ENCODE peak calls at places on chromosomes 12 and 14, in eight cellular contexts. I, Y, J, N, Z, B, U and R are unnamed samples. For H3K4me1 and H3K27me3, the result is how much of the 10 kb centered on the place peaks cover.

GRCh38 chr14:61451891-61452400 is 130.6 kb downstream of the PRKCH start:
- DNase-seq in I (peak), Y (no peak), J (no peak), N (no peak), Z (no peak), B (no peak), U (no peak), R (no peak)

GRCh38 chr14:39398382-39398781 is 33.9 kb downstream of the FBXO33 start:
- DNase-seq in I (no peak), Y (no peak), J (no peak), N (no peak), Z (no peak), B (no peak), U (no peak), R (no peak)

GRCh38 chr14:70731447-70732239 is 77.7 kb downstream of the MAP3K9 start:
- DNase-seq in I (no peak), Y (no peak), J (no peak), N (no peak), Z (no peak), B (no peak), U (no peak), R (no peak)

GRCh38 chr14:52014601-52015267 is 25.4 kb downstream of the RTRAF start:
- DNase-seq in I (no peak), Y (no peak), J (no peak), N (peak), Z (no peak), B (no peak), U (no peak), R (no peak)

GRCh38 chr12:51961834-51962233 is 10.3 kb downstream of the ACVR1B start:
- DNase-seq in I (no peak), Y (no peak), J (no peak), N (no peak), Z (no peak), B (no peak), U (no peak), R (no peak)

GRCh38 chr14:69693145-69693544 is 73.8 kb upstream of the SRSF5 start:
- DNase-seq in I (no peak), Y (no peak), J (no peak), N (no peak), Z (no peak), B (no peak), U (no peak), R (no peak)

GRCh38 chr14:92759300-92759678 is 10.9 kb upstream of the LGMN start:
- DNase-seq in I (no peak), Y (peak), J (no peak), N (peak), Z (no peak), B (peak), U (no peak), R (no peak)

GRCh38 chr12:121657305-121658008 is 12.0 kb downstream of the MORN3 start:
- DNase-seq in I (no peak), Y (no peak), J (no peak), N (no peak), Z (no peak), B (peak), U (no peak), R (no peak)

GRCh38 chr12:114666746-114667668 is 17.0 kb downstream of the TBX3 start:
- DNase-seq in I (no peak), Y (no peak), J (no peak), N (no peak), Z (no peak), B (no peak), U (no peak), R (no peak)

GRCh38 chr12:19530631-19531020 is 91.3 kb downstream of the AEBP2 start:
- DNase-seq in I (no peak), Y (no peak), J (no peak), N (no peak), Z (no peak), B (no peak), U (no peak), R (no peak)

GRCh38 chr14:101134161-101134631 is 230.7 kb upstream of the RTL1 start:
- DNase-seq in I (no peak), Y (no peak), J (no peak), N (no peak), Z (no peak), B (no peak), U (no peak), R (peak)
- H3K4me1 ChIP-seq in I (under half), Y (under half), J (under half), N (under half), Z (under half), B (under half), U (under half), R (under half)

GRCh38 chr12:42556917-42557316 is 32.6 kb downstream of the PRICKLE1 start:
- DNase-seq in I (no peak), Y (no peak), J (no peak), N (no peak), Z (no peak), B (no peak), U (no peak), R (no peak)

GRCh38 chr12:42560977-42561376 is 28.6 kb downstream of the PRICKLE1 start:
- DNase-seq in I (no peak), Y (no peak), J (no peak), N (no peak), Z (no peak), B (no peak), U (no peak), R (no peak)

GRCh38 chr12:42552822-42553221 is 36.7 kb downstream of the PRICKLE1 start:
- DNase-seq in I (no peak), Y (no peak), J (no peak), N (no peak), Z (no peak), B (no peak), U (no peak), R (no peak)

DNA sequence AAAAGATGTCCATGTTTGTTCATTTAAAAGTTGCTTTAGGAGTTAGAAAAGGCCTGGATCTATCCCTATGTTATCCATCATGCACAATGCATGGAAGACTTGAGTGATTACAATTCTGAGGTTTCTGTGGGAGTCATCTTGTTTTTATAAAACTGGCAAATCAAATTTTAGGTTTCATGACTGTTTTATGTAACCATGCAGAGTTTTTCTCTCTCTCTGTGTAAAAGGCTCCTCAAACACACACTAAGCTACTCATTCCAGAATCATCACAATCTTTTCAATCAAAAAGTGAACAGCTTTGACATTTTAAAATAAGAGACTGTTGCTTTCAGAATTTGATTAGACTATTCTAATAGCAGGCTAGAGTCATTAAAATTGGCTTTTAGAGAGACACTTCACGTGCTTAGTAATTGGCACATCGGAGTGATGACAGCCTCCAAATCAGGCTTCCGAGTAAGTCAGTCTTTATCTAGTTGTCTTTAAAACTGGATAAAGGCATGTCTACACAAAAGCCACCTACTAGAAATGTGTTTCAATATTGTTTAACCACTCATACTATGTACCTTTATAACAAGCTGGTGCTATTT is 31.9 kb downstream of the PRICKLE1 start:
- DNase-seq in I (no peak), Y (no peak), J (no peak), N (peak), Z (no peak), B (no peak), U (no peak), R (no peak)
- H3K27me3 ChIP-seq in I (under half), Y (under half), J (under half), N (under half), Z (under half), B (under half), U (under half), R (under half)

GRCh38 chr12:14953752-14954151 is 7.6 kb downstream of the ARHGDIB start:
- DNase-seq in I (no peak), Y (no peak), J (no peak), N (no peak), Z (no peak), B (no peak), U (no peak), R (no peak)
- H3K4me1 ChIP-seq in I (half or more), Y (under half), J (under half), N (under half), Z (under half), B (under half), U (half or more), R (under half)

GRCh38 chr12:54047964-54048303 is 5.7 kb upstream of the HOXC4 start:
- DNase-seq in I (no peak), Y (no peak), J (no peak), N (no peak), Z (no peak), B (no peak), U (no peak), R (no peak)

GRCh38 chr12:54045868-54046529 is 7.6 kb upstream of the HOXC4 start:
- DNase-seq in I (no peak), Y (no peak), J (no peak), N (no peak), Z (no peak), B (no peak), U (no peak), R (no peak)

GRCh38 chr12:54046809-54047159 is 6.9 kb upstream of the HOXC4 start:
- DNase-seq in I (no peak), Y (no peak), J (no peak), N (no peak), Z (no peak), B (no peak), U (no peak), R (no peak)

GRCh38 chr12:54048694-54049093 is 4.9 kb upstream of the HOXC4 start:
- DNase-seq in I (no peak), Y (no peak), J (no peak), N (no peak), Z (no peak), B (no peak), U (no peak), R (no peak)

DNA sequence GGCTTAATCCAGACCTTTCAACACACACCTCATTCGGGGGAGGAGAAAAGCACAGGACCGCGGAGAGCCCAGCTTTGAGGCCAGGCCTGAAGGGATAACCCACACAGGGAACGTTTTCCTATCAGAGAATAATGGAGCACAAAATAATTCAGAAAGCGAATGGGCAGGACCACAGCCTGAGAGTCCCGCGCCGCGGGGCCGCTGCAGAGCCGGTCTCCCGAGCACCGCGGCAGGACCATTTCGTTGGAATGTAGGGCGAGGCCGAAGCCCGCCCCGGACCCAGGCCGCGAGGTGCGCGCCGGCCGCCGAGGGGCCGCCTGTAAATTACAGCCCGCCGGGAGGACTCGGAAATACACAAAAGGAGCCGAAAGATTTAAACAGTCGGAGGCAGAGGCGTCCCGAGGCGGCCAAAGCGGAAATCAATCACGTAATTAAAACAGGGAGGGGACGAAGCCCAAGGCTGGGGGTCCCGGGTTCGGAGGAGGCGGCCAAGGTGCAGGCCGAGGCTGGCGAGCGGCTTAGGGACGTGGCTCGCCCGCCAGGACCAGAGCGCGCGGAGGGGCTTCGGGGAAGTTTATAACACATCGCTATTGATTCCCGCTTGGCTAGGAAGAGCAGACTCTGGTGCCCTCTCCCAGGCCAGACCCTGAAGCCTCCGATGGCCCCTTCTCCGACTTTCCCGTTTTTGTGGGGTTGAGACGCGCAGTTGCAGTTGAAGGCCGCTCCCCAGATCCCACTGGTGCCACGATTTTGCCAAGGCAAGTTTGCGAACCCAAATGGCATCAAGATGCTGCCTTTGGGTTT is 6.3 kb upstream of the HOXC4 start:
- DNase-seq in I (no peak), Y (no peak), J (no peak), N (no peak), Z (no peak), B (no peak), U (no peak), R (no peak)
- H3K27me3 ChIP-seq in I (half or more), Y (under half), J (under half), N (half or more), Z (half or more), B (half or more), U (under half), R (under half)

GRCh38 chr14:74599946-74600345 is 12.1 kb downstream of the LTBP2 start:
- DNase-seq in I (no peak), Y (no peak), J (peak), N (no peak), Z (no peak), B (no peak), U (no peak), R (no peak)

GRCh38 chr14:74595006-74595735 is 16.9 kb downstream of the LTBP2 start:
- DNase-seq in I (no peak), Y (no peak), J (peak), N (no peak), Z (no peak), B (no peak), U (peak), R (no peak)

GRCh38 chr14:74599201-74599809 is 12.7 kb downstream of the LTBP2 start:
- DNase-seq in I (no peak), Y (no peak), J (peak), N (no peak), Z (no peak), B (no peak), U (peak), R (no peak)

GRCh38 chr14:74594021-74594420 is 18.0 kb downstream of the LTBP2 start:
- DNase-seq in I (no peak), Y (no peak), J (peak), N (no peak), Z (no peak), B (no peak), U (no peak), R (no peak)

GRCh38 chr14:74596747-74597456 is 15.1 kb downstream of the LTBP2 start:
- DNase-seq in I (no peak), Y (no peak), J (peak), N (no peak), Z (no peak), B (no peak), U (no peak), R (no peak)
- H3K4me1 ChIP-seq in I (under half), Y (under half), J (under half), N (under half), Z (under half), B (under half), U (half or more), R (half or more)

DNA sequence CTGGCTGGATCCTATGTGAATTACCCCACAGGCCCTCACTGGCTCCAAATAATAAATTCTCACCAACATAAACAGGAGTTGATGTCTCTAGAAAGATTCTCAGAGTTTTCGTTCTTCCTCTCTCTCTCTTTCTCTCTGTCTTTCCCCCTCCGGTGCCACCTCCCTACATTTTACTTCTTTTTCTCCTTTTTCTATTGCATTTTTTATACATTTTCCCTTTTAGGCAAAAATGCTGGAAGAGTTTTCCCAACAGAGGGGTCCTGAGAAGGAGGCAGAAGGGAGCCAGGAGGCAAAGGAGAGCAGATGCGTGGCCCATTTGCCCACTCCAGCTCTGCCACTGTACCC is 826 bp upstream of the HOXC6 start:
- DNase-seq in I (no peak), Y (no peak), J (peak), N (no peak), Z (no peak), B (no peak), U (no peak), R (no peak)
- H3K27me3 ChIP-seq in I (half or more), Y (under half), J (under half), N (half or more), Z (half or more), B (half or more), U (under half), R (under half)

DNA sequence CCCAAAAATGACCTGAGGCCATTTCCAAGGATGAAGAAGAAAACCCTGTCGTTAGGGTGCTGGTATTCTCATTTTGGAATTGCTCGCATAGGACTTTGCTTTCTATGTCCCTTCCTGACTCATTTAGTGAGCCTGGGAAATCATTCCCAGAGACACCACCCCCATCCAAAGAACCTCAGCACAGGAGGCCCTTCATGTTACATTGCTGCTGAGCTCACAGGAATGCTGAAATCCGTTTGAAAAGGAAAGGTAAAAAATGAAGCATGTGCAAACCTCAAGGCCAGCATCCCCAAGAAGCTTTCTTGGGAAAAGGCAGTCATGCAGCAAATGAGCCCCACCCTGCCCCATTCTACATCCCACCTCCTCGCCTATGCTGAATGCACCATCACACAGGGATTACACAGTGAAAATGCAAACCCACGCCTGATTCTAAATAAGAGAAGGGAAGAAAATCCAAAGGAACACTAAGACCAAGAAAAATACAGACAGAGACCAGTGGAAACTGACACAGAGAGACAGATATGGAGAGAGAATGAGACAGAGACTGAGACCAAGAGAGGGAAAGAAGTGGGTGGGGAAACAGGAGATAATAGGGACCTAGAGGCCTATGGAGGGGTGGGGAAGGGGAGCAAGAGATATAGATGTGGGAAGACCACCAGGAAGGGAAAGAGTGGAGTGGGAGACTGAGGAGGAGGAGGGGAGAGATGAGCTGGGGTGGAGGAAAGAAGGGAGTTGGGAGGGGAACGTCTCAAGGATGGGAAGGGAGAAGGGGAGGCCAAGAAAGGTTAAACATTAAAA is 33.5 kb downstream of the NIN start:
- DNase-seq in I (no peak), Y (no peak), J (no peak), N (no peak), Z (no peak), B (no peak), U (no peak), R (no peak)
- H3K4me1 ChIP-seq in I (under half), Y (under half), J (half or more), N (under half), Z (under half), B (under half), U (under half), R (under half)